ENCODE peak calls at places on chromosomes 16 and 17, in eight cellular contexts. F, B, M, O, C, T, U and D are unnamed samples.

GRCh38 chr17:66290097-66290722 is 12.2 kb upstream of the PRKCA start:
- DNase-seq in F (no peak), B (peak; percentile 29), M (no peak), O (no peak), C (no peak), T (no peak), U (no peak), D (peak; percentile 12)

GRCh38 chr17:65472602-65473001 is 88.8 kb downstream of the AXIN2 start:
- DNase-seq in F (no peak), B (no peak), M (no peak), O (no peak), C (no peak), T (no peak), U (no peak), D (no peak)

GRCh38 chr17:1484060-1484535 is 8.4 kb downstream of the MYO1C start:
- DNase-seq in F (no peak), B (no peak), M (no peak), O (no peak), C (no peak), T (no peak), U (no peak), D (no peak)

GRCh38 chr17:77409282-77410161 is 268.8 kb downstream of the SEC14L1 start:
- DNase-seq in F (no peak), B (peak; percentile 18), M (no peak), O (no peak), C (peak; percentile 82), T (no peak), U (no peak), D (no peak)

GRCh38 chr17:2420131-2420530 is 19.3 kb upstream of the MNT start:
- DNase-seq in F (no peak), B (no peak), M (no peak), O (no peak), C (no peak), T (no peak), U (no peak), D (no peak)

GRCh38 chr17:61875285-61875684 is 12.0 kb upstream of the BRIP1 start:
- DNase-seq in F (no peak), B (no peak), M (no peak), O (no peak), C (no peak), T (no peak), U (no peak), D (no peak)

GRCh38 chr16:1464894-1465566 is 9.8 kb downstream of the CLCN7 start:
- DNase-seq in F (no peak), B (no peak), M (no peak), O (no peak), C (no peak), T (no peak), U (no peak), D (no peak)

GRCh38 chr17:37664214-37664613 is 21.0 kb upstream of the DDX52 start:
- DNase-seq in F (no peak), B (no peak), M (no peak), O (no peak), C (no peak), T (no peak), U (no peak), D (no peak)

GRCh38 chr16:11276880-11277593 is 757 bp upstream of the PRM2 start:
- DNase-seq in F (no peak), B (no peak), M (no peak), O (no peak), C (no peak), T (no peak), U (no peak), D (no peak)

GRCh38 chr17:9937164-9937835 is 32.2 kb upstream of the RCVRN start:
- DNase-seq in F (peak; percentile 23), B (no peak), M (no peak), O (no peak), C (no peak), T (no peak), U (no peak), D (no peak)